ENCODE peak calls at places on chromosome 3, in nine cellular contexts. One of them, this sample, is unnamed.

GRCh38 chr3:134029734-134030381 is at the start of gene SLCO2A1:
- DNase-seq in GM23338: peak
- DNase-seq in suprapubic skin: no peak
- DNase-seq in choroid plexus epithelial cell: no peak
- DNase-seq in tibial artery: no peak
- DNase-seq in HepG2: no peak
- DNase-seq in D721Med: peak
- DNase-seq in left ventricle myocardium inferior: peak
- DNase-seq in AG10803: peak
- DNase-seq in this sample: peak

GRCh38 chr3:118380576-118380975 is 654.1 kb downstream of the IGSF11 start:
- DNase-seq in tibial artery: no peak
- DNase-seq in suprapubic skin: no peak
- DNase-seq in choroid plexus epithelial cell: no peak
- DNase-seq in D721Med: no peak
- DNase-seq in GM23338: no peak
- DNase-seq in HepG2: no peak
- DNase-seq in AG10803: no peak
- DNase-seq in left ventricle myocardium inferior: no peak
- DNase-seq in this sample: no peak

GRCh38 chr3:50295553-50296166 is 3.4 kb upstream of the IFRD2 start:
- DNase-seq in D721Med: no peak
- DNase-seq in left ventricle myocardium inferior: no peak
- DNase-seq in GM23338: no peak
- DNase-seq in HepG2: no peak
- DNase-seq in AG10803: no peak
- DNase-seq in choroid plexus epithelial cell: no peak
- DNase-seq in tibial artery: no peak
- DNase-seq in suprapubic skin: no peak
- DNase-seq in this sample: no peak

GRCh38 chr3:197525706-197526105 is 30.1 kb downstream of the BDH1 start:
- DNase-seq in GM23338: no peak
- DNase-seq in suprapubic skin: no peak
- DNase-seq in D721Med: no peak
- DNase-seq in choroid plexus epithelial cell: peak
- DNase-seq in HepG2: peak
- DNase-seq in tibial artery: no peak
- DNase-seq in AG10803: peak
- DNase-seq in left ventricle myocardium inferior: no peak
- DNase-seq in this sample: no peak

GRCh38 chr3:188266581-188267274 is 112.8 kb downstream of the LPP start:
- DNase-seq in AG10803: peak
- DNase-seq in D721Med: no peak
- DNase-seq in HepG2: no peak
- DNase-seq in tibial artery: peak
- DNase-seq in suprapubic skin: no peak
- DNase-seq in left ventricle myocardium inferior: no peak
- DNase-seq in choroid plexus epithelial cell: peak
- DNase-seq in GM23338: no peak
- DNase-seq in this sample: no peak

GRCh38 chr3:132253262-132253878 is 63.8 kb upstream of the ACP3 start:
- DNase-seq in D721Med: no peak
- DNase-seq in AG10803: peak
- DNase-seq in left ventricle myocardium inferior: no peak
- DNase-seq in suprapubic skin: no peak
- DNase-seq in HepG2: peak
- DNase-seq in tibial artery: no peak
- DNase-seq in choroid plexus epithelial cell: peak
- DNase-seq in GM23338: peak
- DNase-seq in this sample: peak

GRCh38 chr3:42661593-42662022 is 8.1 kb downstream of the ZBTB47 start:
- DNase-seq in choroid plexus epithelial cell: no peak
- DNase-seq in left ventricle myocardium inferior: no peak
- DNase-seq in AG10803: no peak
- DNase-seq in suprapubic skin: no peak
- DNase-seq in tibial artery: no peak
- DNase-seq in HepG2: no peak
- DNase-seq in GM23338: no peak
- DNase-seq in D721Med: no peak
- DNase-seq in this sample: peak

GRCh38 chr3:133262371-133262770 is 137.5 kb upstream of the BFSP2 start:
- DNase-seq in AG10803: no peak
- DNase-seq in suprapubic skin: no peak
- DNase-seq in tibial artery: no peak
- DNase-seq in GM23338: no peak
- DNase-seq in left ventricle myocardium inferior: no peak
- DNase-seq in HepG2: no peak
- DNase-seq in D721Med: no peak
- DNase-seq in choroid plexus epithelial cell: no peak
- DNase-seq in this sample: no peak

GRCh38 chr3:111484666-111485065 is 57.3 kb upstream of the CD96 start:
- DNase-seq in left ventricle myocardium inferior: no peak
- DNase-seq in HepG2: no peak
- DNase-seq in suprapubic skin: no peak
- DNase-seq in GM23338: no peak
- DNase-seq in tibial artery: no peak
- DNase-seq in AG10803: peak
- DNase-seq in D721Med: no peak
- DNase-seq in choroid plexus epithelial cell: peak
- DNase-seq in this sample: no peak

GRCh38 chr3:194135806-194136518 is at the start of gene HES1:
- DNase-seq in choroid plexus epithelial cell: peak
- DNase-seq in suprapubic skin: peak
- DNase-seq in tibial artery: peak
- DNase-seq in GM23338: peak
- DNase-seq in AG10803: peak
- DNase-seq in left ventricle myocardium inferior: peak
- DNase-seq in HepG2: peak
- DNase-seq in D721Med: peak
- DNase-seq in this sample: peak

GRCh38 chr3:40704224-40704623 is 179.5 kb downstream of the ZNF621 start:
- DNase-seq in tibial artery: no peak
- DNase-seq in choroid plexus epithelial cell: no peak
- DNase-seq in HepG2: no peak
- DNase-seq in left ventricle myocardium inferior: no peak
- DNase-seq in D721Med: no peak
- DNase-seq in GM23338: no peak
- DNase-seq in suprapubic skin: no peak
- DNase-seq in AG10803: no peak
- DNase-seq in this sample: no peak

GRCh38 chr3:125212509-125213372 is at the start of gene SLC12A8:
- DNase-seq in GM23338: peak
- DNase-seq in tibial artery: no peak
- DNase-seq in left ventricle myocardium inferior: no peak
- DNase-seq in suprapubic skin: no peak
- DNase-seq in D721Med: no peak
- DNase-seq in AG10803: no peak
- DNase-seq in HepG2: no peak
- DNase-seq in choroid plexus epithelial cell: no peak
- DNase-seq in this sample: peak

GRCh38 chr3:119660474-119661150 is at the start of gene POPDC2:
- DNase-seq in choroid plexus epithelial cell: no peak
- DNase-seq in tibial artery: no peak
- DNase-seq in GM23338: no peak
- DNase-seq in HepG2: no peak
- DNase-seq in suprapubic skin: no peak
- DNase-seq in D721Med: no peak
- DNase-seq in AG10803: peak
- DNase-seq in left ventricle myocardium inferior: peak
- DNase-seq in this sample: no peak

GRCh38 chr3:7585052-7585451 is 724.1 kb downstream of the GRM7 start:
- DNase-seq in GM23338: no peak
- DNase-seq in suprapubic skin: no peak
- DNase-seq in left ventricle myocardium inferior: no peak
- DNase-seq in tibial artery: no peak
- DNase-seq in choroid plexus epithelial cell: no peak
- DNase-seq in D721Med: no peak
- DNase-seq in AG10803: no peak
- DNase-seq in HepG2: no peak
- DNase-seq in this sample: no peak

GRCh38 chr3:191774485-191774884 is 313.5 kb downstream of the PYDC2 start:
- DNase-seq in HepG2: no peak
- DNase-seq in AG10803: peak
- DNase-seq in tibial artery: no peak
- DNase-seq in GM23338: no peak
- DNase-seq in left ventricle myocardium inferior: no peak
- DNase-seq in choroid plexus epithelial cell: peak
- DNase-seq in D721Med: no peak
- DNase-seq in suprapubic skin: no peak
- DNase-seq in this sample: no peak

GRCh38 chr3:187012609-187013051 is 82.3 kb downstream of the ST6GAL1 start:
- DNase-seq in HepG2: no peak
- DNase-seq in left ventricle myocardium inferior: no peak
- DNase-seq in GM23338: no peak
- DNase-seq in AG10803: no peak
- DNase-seq in suprapubic skin: no peak
- DNase-seq in D721Med: no peak
- DNase-seq in tibial artery: peak
- DNase-seq in choroid plexus epithelial cell: peak
- DNase-seq in this sample: no peak

GRCh38 chr3:10992017-10992945 is at the start of gene SLC6A1:
- DNase-seq in D721Med: no peak
- DNase-seq in AG10803: no peak
- DNase-seq in tibial artery: peak
- DNase-seq in GM23338: peak
- DNase-seq in suprapubic skin: no peak
- DNase-seq in HepG2: no peak
- DNase-seq in left ventricle myocardium inferior: no peak
- DNase-seq in choroid plexus epithelial cell: no peak
- DNase-seq in this sample: no peak
- TF ChIP-seq CTCF in D721Med: peak
- TF ChIP-seq CTCF in AG10803: no peak
- TF ChIP-seq CTCF in tibial artery: no peak
- TF ChIP-seq CTCF in GM23338: peak
- TF ChIP-seq CTCF in suprapubic skin: no peak
- TF ChIP-seq CTCF in HepG2: no peak
- TF ChIP-seq CTCF in left ventricle myocardium inferior: no peak
- TF ChIP-seq CTCF in choroid plexus epithelial cell: no peak
- TF ChIP-seq CTCF in this sample: no peak

GRCh38 chr3:128609294-128609693 is 41.3 kb downstream of the RPN1 start:
- DNase-seq in HepG2: no peak
- DNase-seq in choroid plexus epithelial cell: no peak
- DNase-seq in left ventricle myocardium inferior: no peak
- DNase-seq in tibial artery: no peak
- DNase-seq in AG10803: no peak
- DNase-seq in suprapubic skin: no peak
- DNase-seq in D721Med: no peak
- DNase-seq in GM23338: no peak
- DNase-seq in this sample: no peak
- TF ChIP-seq CTCF in HepG2: no peak
- TF ChIP-seq CTCF in choroid plexus epithelial cell: no peak
- TF ChIP-seq CTCF in left ventricle myocardium inferior: no peak
- TF ChIP-seq CTCF in tibial artery: no peak
- TF ChIP-seq CTCF in AG10803: no peak
- TF ChIP-seq CTCF in suprapubic skin: no peak
- TF ChIP-seq CTCF in D721Med: no peak
- TF ChIP-seq CTCF in GM23338: peak
- TF ChIP-seq CTCF in this sample: no peak

DNA sequence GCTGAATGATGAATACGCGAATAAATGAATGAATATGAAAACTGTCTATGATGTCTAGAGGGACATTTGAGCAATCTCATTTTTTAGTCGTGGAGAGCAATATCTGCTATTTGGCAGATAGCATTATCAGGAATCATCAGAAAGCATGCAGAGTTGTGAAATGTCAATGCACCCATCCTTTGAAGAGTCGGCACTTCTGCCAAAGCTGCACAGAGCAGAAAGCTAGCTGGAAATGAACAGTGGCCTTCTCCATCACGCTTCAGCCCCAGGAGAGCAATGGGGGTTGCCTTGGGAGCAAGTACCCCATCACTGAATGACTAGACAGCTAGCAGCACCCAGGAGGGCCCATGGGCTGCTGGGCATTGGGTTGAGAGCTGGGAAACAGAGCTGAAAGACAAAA is 69.1 kb upstream of the PROK2 start:
- DNase-seq in AG10803: no peak
- DNase-seq in HepG2: no peak
- DNase-seq in tibial artery: no peak
- DNase-seq in GM23338: no peak
- DNase-seq in choroid plexus epithelial cell: no peak
- DNase-seq in D721Med: no peak
- DNase-seq in left ventricle myocardium inferior: no peak
- DNase-seq in suprapubic skin: no peak
- DNase-seq in this sample: no peak
- TF ChIP-seq CTCF in AG10803: no peak
- TF ChIP-seq CTCF in HepG2: no peak
- TF ChIP-seq CTCF in tibial artery: no peak
- TF ChIP-seq CTCF in GM23338: no peak
- TF ChIP-seq CTCF in choroid plexus epithelial cell: no peak
- TF ChIP-seq CTCF in D721Med: no peak
- TF ChIP-seq CTCF in left ventricle myocardium inferior: no peak
- TF ChIP-seq CTCF in suprapubic skin: no peak
- TF ChIP-seq CTCF in this sample: no peak

GRCh38 chr3:195769551-195769950 is 42.2 kb downstream of the MUC4 start:
- DNase-seq in AG10803: no peak
- DNase-seq in suprapubic skin: no peak
- DNase-seq in tibial artery: no peak
- DNase-seq in left ventricle myocardium inferior: no peak
- DNase-seq in choroid plexus epithelial cell: no peak
- DNase-seq in GM23338: no peak
- DNase-seq in HepG2: no peak
- DNase-seq in D721Med: peak
- DNase-seq in this sample: no peak

GRCh38 chr3:195766671-195767070 is 45.1 kb downstream of the MUC4 start:
- DNase-seq in AG10803: no peak
- DNase-seq in suprapubic skin: no peak
- DNase-seq in D721Med: no peak
- DNase-seq in left ventricle myocardium inferior: no peak
- DNase-seq in GM23338: no peak
- DNase-seq in choroid plexus epithelial cell: no peak
- DNase-seq in HepG2: no peak
- DNase-seq in tibial artery: peak
- DNase-seq in this sample: no peak

GRCh38 chr3:195768414-195768813 is 43.3 kb downstream of the MUC4 start:
- DNase-seq in choroid plexus epithelial cell: no peak
- DNase-seq in HepG2: no peak
- DNase-seq in tibial artery: no peak
- DNase-seq in GM23338: no peak
- DNase-seq in suprapubic skin: no peak
- DNase-seq in left ventricle myocardium inferior: no peak
- DNase-seq in AG10803: no peak
- DNase-seq in D721Med: peak
- DNase-seq in this sample: no peak

GRCh38 chr3:195768831-195769303 is 42.9 kb downstream of the MUC4 start:
- DNase-seq in choroid plexus epithelial cell: no peak
- DNase-seq in tibial artery: no peak
- DNase-seq in D721Med: peak
- DNase-seq in GM23338: no peak
- DNase-seq in suprapubic skin: no peak
- DNase-seq in AG10803: no peak
- DNase-seq in left ventricle myocardium inferior: no peak
- DNase-seq in HepG2: no peak
- DNase-seq in this sample: no peak

DNA sequence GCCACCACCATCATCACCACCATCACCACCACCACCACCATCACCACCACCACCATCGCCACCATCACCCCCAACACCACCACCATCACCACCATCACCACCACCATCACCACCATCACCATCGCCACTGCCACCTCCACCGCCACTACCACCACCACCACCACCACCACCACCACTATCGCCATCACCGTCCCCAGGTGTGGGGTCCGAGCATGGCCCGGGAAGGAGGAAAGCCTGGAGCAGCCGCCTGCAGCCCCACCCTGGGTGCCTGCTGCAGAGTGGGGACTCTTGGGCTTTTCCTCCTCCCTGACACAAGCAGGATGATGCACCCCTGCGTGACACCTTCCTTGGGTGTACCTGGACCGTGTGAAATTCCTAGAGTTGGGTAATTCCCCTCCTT is 43.9 kb downstream of the MUC4 start:
- DNase-seq in AG10803: no peak
- DNase-seq in HepG2: no peak
- DNase-seq in suprapubic skin: no peak
- DNase-seq in D721Med: peak
- DNase-seq in tibial artery: no peak
- DNase-seq in choroid plexus epithelial cell: no peak
- DNase-seq in GM23338: no peak
- DNase-seq in left ventricle myocardium inferior: no peak
- DNase-seq in this sample: no peak
- TF ChIP-seq CTCF in AG10803: no peak
- TF ChIP-seq CTCF in HepG2: no peak
- TF ChIP-seq CTCF in suprapubic skin: no peak
- TF ChIP-seq CTCF in D721Med: no peak
- TF ChIP-seq CTCF in tibial artery: no peak
- TF ChIP-seq CTCF in choroid plexus epithelial cell: no peak
- TF ChIP-seq CTCF in GM23338: no peak
- TF ChIP-seq CTCF in left ventricle myocardium inferior: no peak
- TF ChIP-seq CTCF in this sample: no peak